ENCODE peak calls at places on chromosomes 6 and 20, in seven cellular contexts. One of them, this sample, is unnamed.

GRCh38 chr6:121652726-121653623 is 217.5 kb downstream of the GJA1 start:
- DNase-seq in activated CD8-positive, alpha-beta T cell treated with anti-CD3 and anti-CD28 coated beads for 36 hours: peak
- DNase-seq in uterus: peak
- DNase-seq in heart right ventricle: no peak
- DNase-seq in RWPE1: peak
- DNase-seq in sigmoid colon: peak
- DNase-seq in fibroblast of mammary gland: peak
- DNase-seq in this sample: no peak

GRCh38 chr6:27479319-27480182 is 6.6 kb upstream of the ZNF184 start:
- DNase-seq in activated CD8-positive, alpha-beta T cell treated with anti-CD3 and anti-CD28 coated beads for 36 hours: peak
- DNase-seq in uterus: peak
- DNase-seq in heart right ventricle: peak
- DNase-seq in RWPE1: peak
- DNase-seq in sigmoid colon: peak
- DNase-seq in fibroblast of mammary gland: peak
- DNase-seq in this sample: peak

GRCh38 chr6:166763606-166764472 is 136.8 kb upstream of the RPS6KA2 start:
- DNase-seq in activated CD8-positive, alpha-beta T cell treated with anti-CD3 and anti-CD28 coated beads for 36 hours: no peak
- DNase-seq in uterus: no peak
- DNase-seq in heart right ventricle: no peak
- DNase-seq in RWPE1: no peak
- DNase-seq in sigmoid colon: no peak
- DNase-seq in fibroblast of mammary gland: no peak
- DNase-seq in this sample: no peak

GRCh38 chr6:14660767-14661166 is 543.2 kb downstream of the CD83 start:
- DNase-seq in activated CD8-positive, alpha-beta T cell treated with anti-CD3 and anti-CD28 coated beads for 36 hours: no peak
- DNase-seq in uterus: no peak
- DNase-seq in heart right ventricle: no peak
- DNase-seq in RWPE1: no peak
- DNase-seq in sigmoid colon: no peak
- DNase-seq in fibroblast of mammary gland: no peak
- DNase-seq in this sample: no peak

GRCh38 chr20:44494266-44494665 is 18.6 kb downstream of the TTPAL start:
- DNase-seq in activated CD8-positive, alpha-beta T cell treated with anti-CD3 and anti-CD28 coated beads for 36 hours: no peak
- DNase-seq in uterus: no peak
- DNase-seq in heart right ventricle: no peak
- DNase-seq in RWPE1: no peak
- DNase-seq in sigmoid colon: no peak
- DNase-seq in fibroblast of mammary gland: peak
- DNase-seq in this sample: no peak

GRCh38 chr20:3805594-3806264 is 9.6 kb downstream of the CDC25B start:
- DNase-seq in activated CD8-positive, alpha-beta T cell treated with anti-CD3 and anti-CD28 coated beads for 36 hours: no peak
- DNase-seq in uterus: no peak
- DNase-seq in heart right ventricle: no peak
- DNase-seq in RWPE1: peak
- DNase-seq in sigmoid colon: no peak
- DNase-seq in fibroblast of mammary gland: peak
- DNase-seq in this sample: no peak

GRCh38 chr6:30646450-30647038 is 389 bp upstream of the C6orf136 start:
- DNase-seq in activated CD8-positive, alpha-beta T cell treated with anti-CD3 and anti-CD28 coated beads for 36 hours: peak
- DNase-seq in uterus: peak
- DNase-seq in heart right ventricle: peak
- DNase-seq in RWPE1: no peak
- DNase-seq in sigmoid colon: no peak
- DNase-seq in fibroblast of mammary gland: peak
- DNase-seq in this sample: no peak

GRCh38 chr6:129882510-129883023 is 21.5 kb upstream of the TMEM244 start:
- DNase-seq in activated CD8-positive, alpha-beta T cell treated with anti-CD3 and anti-CD28 coated beads for 36 hours: peak
- DNase-seq in uterus: no peak
- DNase-seq in heart right ventricle: no peak
- DNase-seq in RWPE1: no peak
- DNase-seq in sigmoid colon: no peak
- DNase-seq in fibroblast of mammary gland: no peak
- DNase-seq in this sample: no peak

GRCh38 chr20:23311932-23312331 is 38.7 kb upstream of the NXT1 start:
- DNase-seq in activated CD8-positive, alpha-beta T cell treated with anti-CD3 and anti-CD28 coated beads for 36 hours: no peak
- DNase-seq in uterus: no peak
- DNase-seq in heart right ventricle: no peak
- DNase-seq in RWPE1: no peak
- DNase-seq in sigmoid colon: no peak
- DNase-seq in fibroblast of mammary gland: no peak
- DNase-seq in this sample: no peak

GRCh38 chr6:38713812-38714211 is 1.3 kb upstream of the DNAH8 start:
- DNase-seq in activated CD8-positive, alpha-beta T cell treated with anti-CD3 and anti-CD28 coated beads for 36 hours: peak
- DNase-seq in uterus: no peak
- DNase-seq in heart right ventricle: no peak
- DNase-seq in RWPE1: no peak
- DNase-seq in sigmoid colon: no peak
- DNase-seq in fibroblast of mammary gland: no peak
- DNase-seq in this sample: no peak

GRCh38 chr20:58907481-58908137 is 55.1 kb downstream of the GNAS start:
- DNase-seq in activated CD8-positive, alpha-beta T cell treated with anti-CD3 and anti-CD28 coated beads for 36 hours: peak
- DNase-seq in uterus: peak
- DNase-seq in heart right ventricle: peak
- DNase-seq in RWPE1: peak
- DNase-seq in sigmoid colon: peak
- DNase-seq in fibroblast of mammary gland: peak
- DNase-seq in this sample: peak

GRCh38 chr6:157753291-157753690 is 69.8 kb upstream of the SNX9 start:
- DNase-seq in activated CD8-positive, alpha-beta T cell treated with anti-CD3 and anti-CD28 coated beads for 36 hours: no peak
- DNase-seq in uterus: no peak
- DNase-seq in heart right ventricle: no peak
- DNase-seq in RWPE1: no peak
- DNase-seq in sigmoid colon: no peak
- DNase-seq in fibroblast of mammary gland: no peak
- DNase-seq in this sample: no peak

GRCh38 chr20:55166063-55166462 is 690.7 kb downstream of the DOK5 start:
- DNase-seq in activated CD8-positive, alpha-beta T cell treated with anti-CD3 and anti-CD28 coated beads for 36 hours: no peak
- DNase-seq in uterus: no peak
- DNase-seq in heart right ventricle: no peak
- DNase-seq in RWPE1: no peak
- DNase-seq in sigmoid colon: no peak
- DNase-seq in fibroblast of mammary gland: no peak
- DNase-seq in this sample: no peak

GRCh38 chr20:46255440-46256104 is 52.7 kb downstream of the CDH22 start:
- DNase-seq in activated CD8-positive, alpha-beta T cell treated with anti-CD3 and anti-CD28 coated beads for 36 hours: no peak
- DNase-seq in uterus: peak
- DNase-seq in heart right ventricle: peak
- DNase-seq in RWPE1: peak
- DNase-seq in sigmoid colon: peak
- DNase-seq in fibroblast of mammary gland: peak
- DNase-seq in this sample: no peak

GRCh38 chr20:46251211-46251673 is 57.1 kb downstream of the CDH22 start:
- DNase-seq in activated CD8-positive, alpha-beta T cell treated with anti-CD3 and anti-CD28 coated beads for 36 hours: no peak
- DNase-seq in uterus: no peak
- DNase-seq in heart right ventricle: no peak
- DNase-seq in RWPE1: no peak
- DNase-seq in sigmoid colon: no peak
- DNase-seq in fibroblast of mammary gland: no peak
- DNase-seq in this sample: no peak

GRCh38 chr20:46252352-46253091 is 55.8 kb downstream of the CDH22 start:
- DNase-seq in activated CD8-positive, alpha-beta T cell treated with anti-CD3 and anti-CD28 coated beads for 36 hours: no peak
- DNase-seq in uterus: no peak
- DNase-seq in heart right ventricle: no peak
- DNase-seq in RWPE1: no peak
- DNase-seq in sigmoid colon: no peak
- DNase-seq in fibroblast of mammary gland: no peak
- DNase-seq in this sample: no peak

GRCh38 chr20:46250772-46251171 is 57.5 kb downstream of the CDH22 start:
- DNase-seq in activated CD8-positive, alpha-beta T cell treated with anti-CD3 and anti-CD28 coated beads for 36 hours: no peak
- DNase-seq in uterus: no peak
- DNase-seq in heart right ventricle: no peak
- DNase-seq in RWPE1: no peak
- DNase-seq in sigmoid colon: no peak
- DNase-seq in fibroblast of mammary gland: no peak
- DNase-seq in this sample: no peak

DNA sequence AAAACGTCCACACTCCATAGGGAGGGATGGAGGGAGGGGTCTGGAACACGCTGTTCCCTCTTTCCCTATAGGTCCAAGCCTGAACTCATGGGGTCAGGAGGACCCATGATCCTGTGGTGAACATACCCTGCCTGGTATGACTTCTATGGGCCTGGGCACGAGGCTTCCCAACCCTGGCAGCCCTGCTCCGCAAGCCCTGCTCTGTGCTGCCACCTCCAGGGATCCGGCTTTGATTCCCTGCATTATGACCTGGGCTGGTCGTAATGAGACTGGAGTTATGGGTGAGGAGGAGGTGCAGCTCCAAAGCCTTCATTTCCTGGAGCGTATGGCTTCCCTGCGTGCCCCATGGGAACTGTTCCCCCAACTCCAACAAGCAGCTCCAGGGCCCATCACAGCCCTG is 54.9 kb downstream of the CDH22 start:
- DNase-seq in activated CD8-positive, alpha-beta T cell treated with anti-CD3 and anti-CD28 coated beads for 36 hours: no peak
- DNase-seq in uterus: no peak
- DNase-seq in heart right ventricle: no peak
- DNase-seq in RWPE1: peak
- DNase-seq in sigmoid colon: no peak
- DNase-seq in fibroblast of mammary gland: peak
- DNase-seq in this sample: no peak
- TF ChIP-seq CTCF in activated CD8-positive, alpha-beta T cell treated with anti-CD3 and anti-CD28 coated beads for 36 hours: no peak
- TF ChIP-seq CTCF in uterus: no peak
- TF ChIP-seq CTCF in heart right ventricle: no peak
- TF ChIP-seq CTCF in RWPE1: no peak
- TF ChIP-seq CTCF in sigmoid colon: no peak
- TF ChIP-seq CTCF in fibroblast of mammary gland: peak
- TF ChIP-seq CTCF in this sample: no peak

DNA sequence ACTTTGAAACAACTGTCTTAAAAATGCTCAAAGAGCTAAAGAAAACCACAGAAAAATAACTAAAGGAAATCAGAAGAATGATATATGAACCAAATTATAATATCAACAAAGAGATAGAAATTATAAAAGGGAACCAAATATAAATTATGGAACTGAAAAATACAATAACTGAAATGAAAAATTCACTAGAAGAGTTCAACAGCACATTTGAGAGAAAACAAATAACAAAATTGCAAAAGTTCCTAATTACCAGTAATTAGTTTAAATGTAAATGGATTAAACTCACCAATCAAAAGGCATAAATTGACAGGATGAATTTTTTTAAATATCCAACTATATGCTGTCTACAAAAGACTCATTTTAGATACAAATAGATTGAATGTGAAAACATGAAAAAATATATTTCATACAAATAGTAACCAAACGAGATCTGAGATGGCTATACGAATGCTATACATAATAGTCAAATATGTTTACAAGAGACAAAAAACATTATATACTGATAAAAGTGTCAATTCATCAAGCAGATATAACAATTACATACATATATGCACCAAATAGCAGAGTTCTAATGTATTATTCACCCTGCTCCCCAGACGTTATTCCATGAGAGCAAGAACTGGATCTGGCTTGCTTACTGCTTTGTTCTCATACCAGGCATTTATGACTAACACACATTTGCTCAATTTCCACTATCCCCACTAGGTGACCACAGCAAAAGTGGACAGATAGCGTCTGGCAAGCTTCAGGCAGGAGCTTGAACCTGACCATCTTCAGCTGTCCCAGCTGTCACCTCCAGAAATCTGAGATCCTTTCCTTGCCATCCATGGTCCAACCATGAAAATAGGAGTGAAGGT is 72.4 kb upstream of the SIRPA start:
- DNase-seq in activated CD8-positive, alpha-beta T cell treated with anti-CD3 and anti-CD28 coated beads for 36 hours: no peak
- DNase-seq in uterus: no peak
- DNase-seq in heart right ventricle: no peak
- DNase-seq in RWPE1: no peak
- DNase-seq in sigmoid colon: no peak
- DNase-seq in fibroblast of mammary gland: peak
- DNase-seq in this sample: no peak
- TF ChIP-seq CTCF in activated CD8-positive, alpha-beta T cell treated with anti-CD3 and anti-CD28 coated beads for 36 hours: no peak
- TF ChIP-seq CTCF in uterus: no peak
- TF ChIP-seq CTCF in heart right ventricle: no peak
- TF ChIP-seq CTCF in RWPE1: no peak
- TF ChIP-seq CTCF in sigmoid colon: no peak
- TF ChIP-seq CTCF in fibroblast of mammary gland: peak
- TF ChIP-seq CTCF in this sample: no peak

DNA sequence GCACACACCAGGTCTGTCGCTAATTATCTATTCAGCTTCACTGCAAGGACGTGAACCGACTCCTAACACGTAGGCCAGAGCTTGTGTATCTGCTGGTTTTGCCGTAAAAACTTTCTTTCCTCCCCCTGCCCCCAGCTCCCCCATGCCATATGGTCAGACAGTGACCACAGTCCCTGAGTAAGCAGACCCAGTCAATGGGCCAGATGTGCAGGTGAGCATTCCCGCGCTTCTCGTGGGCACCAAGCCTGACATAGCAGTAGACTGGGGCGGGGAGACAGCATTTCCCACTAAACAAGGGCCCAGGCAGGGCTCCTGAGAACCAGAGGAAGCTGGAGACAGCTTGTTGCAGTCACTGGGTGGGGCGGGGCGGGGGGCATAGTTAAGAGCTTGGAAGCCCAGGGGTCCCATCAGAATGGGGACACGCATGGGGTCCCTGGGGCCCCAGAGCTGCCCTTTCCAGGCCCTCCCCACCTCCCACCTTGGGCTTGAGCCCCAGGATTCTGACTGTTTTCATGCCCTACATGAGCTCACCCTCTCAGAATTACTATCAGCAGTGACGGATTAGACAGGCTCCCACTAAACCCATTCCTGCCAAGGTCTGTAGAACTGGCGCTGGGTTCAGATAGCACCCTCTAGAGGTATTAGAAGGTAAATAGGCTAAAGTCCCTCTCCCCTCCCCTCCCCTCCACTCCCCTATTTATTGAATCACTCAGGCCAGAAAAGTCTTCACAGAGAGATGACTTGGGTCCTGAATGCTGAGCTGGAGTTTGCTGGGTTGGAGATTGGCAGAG is 51.8 kb downstream of the CDH26 start:
- DNase-seq in activated CD8-positive, alpha-beta T cell treated with anti-CD3 and anti-CD28 coated beads for 36 hours: no peak
- DNase-seq in uterus: no peak
- DNase-seq in heart right ventricle: no peak
- DNase-seq in RWPE1: no peak
- DNase-seq in sigmoid colon: no peak
- DNase-seq in fibroblast of mammary gland: peak
- DNase-seq in this sample: no peak
- TF ChIP-seq CTCF in activated CD8-positive, alpha-beta T cell treated with anti-CD3 and anti-CD28 coated beads for 36 hours: peak
- TF ChIP-seq CTCF in uterus: no peak
- TF ChIP-seq CTCF in heart right ventricle: no peak
- TF ChIP-seq CTCF in RWPE1: no peak
- TF ChIP-seq CTCF in sigmoid colon: no peak
- TF ChIP-seq CTCF in fibroblast of mammary gland: no peak
- TF ChIP-seq CTCF in this sample: no peak

DNA sequence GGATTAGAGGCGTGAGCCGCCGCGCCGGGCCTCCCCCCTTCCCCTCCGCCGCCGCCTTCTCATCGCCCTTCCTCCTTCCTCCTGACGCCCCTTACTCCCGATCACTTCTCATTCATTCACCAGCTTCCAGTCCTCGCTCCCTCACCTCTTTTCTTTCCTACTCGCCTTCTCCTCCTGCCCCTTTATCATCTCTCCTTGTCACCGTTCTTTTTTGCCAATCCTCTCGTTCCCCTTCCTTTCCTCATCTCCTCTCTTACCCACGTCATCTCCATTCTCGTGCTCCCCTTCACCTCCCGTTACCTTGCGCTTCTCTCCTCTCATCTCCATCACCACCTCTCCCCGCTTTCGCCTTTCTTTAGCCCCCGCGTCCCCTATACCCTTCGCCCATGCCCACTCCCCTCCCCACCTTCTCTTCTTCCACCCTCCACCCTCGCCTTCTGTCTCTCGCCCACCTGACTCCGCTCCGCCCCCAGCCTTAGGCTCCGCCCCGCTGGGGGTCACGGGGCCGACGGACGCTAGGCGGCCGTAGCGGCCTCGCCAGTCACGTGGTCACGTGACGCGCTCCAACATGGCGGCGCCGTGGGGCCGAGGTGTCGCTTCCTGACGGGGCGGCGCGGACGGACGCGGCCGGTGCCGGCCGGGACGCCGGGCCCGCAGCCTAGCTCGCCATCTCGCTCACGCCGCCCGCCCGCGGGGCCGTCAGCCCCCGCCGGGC is at the start of gene ARFGEF2:
- DNase-seq in activated CD8-positive, alpha-beta T cell treated with anti-CD3 and anti-CD28 coated beads for 36 hours: peak
- DNase-seq in uterus: peak
- DNase-seq in heart right ventricle: peak
- DNase-seq in RWPE1: peak
- DNase-seq in sigmoid colon: peak
- DNase-seq in fibroblast of mammary gland: peak
- DNase-seq in this sample: peak
- TF ChIP-seq CTCF in activated CD8-positive, alpha-beta T cell treated with anti-CD3 and anti-CD28 coated beads for 36 hours: no peak
- TF ChIP-seq CTCF in uterus: peak
- TF ChIP-seq CTCF in heart right ventricle: no peak
- TF ChIP-seq CTCF in RWPE1: no peak
- TF ChIP-seq CTCF in sigmoid colon: no peak
- TF ChIP-seq CTCF in fibroblast of mammary gland: no peak
- TF ChIP-seq CTCF in this sample: no peak